ENCODE peak calls at places on chromosomes 5 and 9, in eight cellular contexts. V is suprapubic skin; J is breast epithelium; O is CD4-positive, alpha-beta T cell; Q is kidney; P is OCI-LY7; B is uterus; X is ovary. K is an unnamed sample. For H3K9me3, the result is how much of the 10 kb centered on the place peaks cover.

GRCh38 chr5:136249678-136250266 is 56.8 kb upstream of the SMIM32 start:
- DNase-seq in V (no peak), J (peak), O (no peak), Q (no peak), P (peak), B (peak), X (peak), K (no peak)

GRCh38 chr9:126583134-126583760 is 30.5 kb upstream of the LMX1B start:
- DNase-seq in V (no peak), J (no peak), O (no peak), Q (no peak), P (no peak), B (no peak), X (no peak), K (no peak)

GRCh38 chr5:29777373-29777772 is 1416.1 kb upstream of the CDH6 start:
- DNase-seq in V (no peak), J (no peak), O (no peak), Q (no peak), P (no peak), B (no peak), X (no peak), K (no peak)

GRCh38 chr9:131875828-131876485 is 136.1 kb upstream of the RAPGEF1 start:
- DNase-seq in V (no peak), J (no peak), O (no peak), Q (peak), P (no peak), B (no peak), X (no peak), K (no peak)

GRCh38 chr5:75051217-75051751 is 1.1 kb downstream of the GCNT4 start:
- DNase-seq in V (no peak), J (no peak), O (peak), Q (no peak), P (no peak), B (no peak), X (no peak), K (no peak)

GRCh38 chr5:123802298-123802951 is 290.4 kb downstream of the CSNK1G3 start:
- DNase-seq in V (no peak), J (no peak), O (no peak), Q (no peak), P (no peak), B (no peak), X (no peak), K (no peak)

GRCh38 chr5:17056056-17056690 is 120.1 kb upstream of the MYO10 start:
- DNase-seq in V (no peak), J (no peak), O (no peak), Q (no peak), P (no peak), B (no peak), X (no peak), K (peak)

GRCh38 chr5:171801839-171802238 is 16.2 kb downstream of the SMIM23 start:
- DNase-seq in V (no peak), J (no peak), O (no peak), Q (no peak), P (no peak), B (no peak), X (no peak), K (no peak)

GRCh38 chr9:98764351-98764750 is 32.0 kb downstream of the ANKS6 start:
- DNase-seq in V (no peak), J (no peak), O (no peak), Q (no peak), P (no peak), B (no peak), X (no peak), K (no peak)

GRCh38 chr9:76630916-76631315 is 133.3 kb upstream of the PCA3 start:
- DNase-seq in V (no peak), J (no peak), O (no peak), Q (no peak), P (no peak), B (no peak), X (no peak), K (no peak)

GRCh38 chr9:115057559-115057958 is 60.4 kb downstream of the TNC start:
- DNase-seq in V (no peak), J (no peak), O (no peak), Q (no peak), P (no peak), B (no peak), X (no peak), K (no peak)

GRCh38 chr9:111036068-111036789 is 2.0 kb downstream of the LPAR1 start:
- DNase-seq in V (peak), J (peak), O (no peak), Q (peak), P (no peak), B (peak), X (peak), K (no peak)

GRCh38 chr5:151051066-151051930 is 29.5 kb downstream of the TNIP1 start:
- DNase-seq in V (peak), J (peak), O (peak), Q (peak), P (peak), B (peak), X (peak), K (peak)

GRCh38 chr5:180555168-180555921 is 36.0 kb downstream of the SCGB3A1 start:
- DNase-seq in V (no peak), J (no peak), O (no peak), Q (no peak), P (no peak), B (no peak), X (no peak), K (no peak)

GRCh38 chr9:117268847-117269452 is 145.9 kb downstream of the ASTN2 start:
- DNase-seq in V (no peak), J (no peak), O (no peak), Q (no peak), P (no peak), B (no peak), X (no peak), K (no peak)

GRCh38 chr5:150022681-150023080 is 22.1 kb downstream of the HMGXB3 start:
- DNase-seq in V (no peak), J (no peak), O (no peak), Q (no peak), P (no peak), B (no peak), X (no peak), K (no peak)

GRCh38 chr5:386432-387341 is 56.3 kb upstream of the EXOC3 start:
- DNase-seq in V (peak), J (no peak), O (no peak), Q (no peak), P (no peak), B (no peak), X (no peak), K (no peak)

GRCh38 chr9:17578911-17579793 is at the start of gene SH3GL2:
- DNase-seq in V (no peak), J (no peak), O (no peak), Q (peak), P (no peak), B (peak), X (peak), K (peak)

GRCh38 chr9:131736440-131736839 is 3.4 kb downstream of the RAPGEF1 start:
- DNase-seq in V (no peak), J (no peak), O (no peak), Q (no peak), P (peak), B (no peak), X (no peak), K (no peak)

GRCh38 chr5:35198096-35198495 is 32.2 kb downstream of the PRLR start:
- DNase-seq in V (peak), J (peak), O (no peak), Q (peak), P (no peak), B (no peak), X (peak), K (no peak)

DNA sequence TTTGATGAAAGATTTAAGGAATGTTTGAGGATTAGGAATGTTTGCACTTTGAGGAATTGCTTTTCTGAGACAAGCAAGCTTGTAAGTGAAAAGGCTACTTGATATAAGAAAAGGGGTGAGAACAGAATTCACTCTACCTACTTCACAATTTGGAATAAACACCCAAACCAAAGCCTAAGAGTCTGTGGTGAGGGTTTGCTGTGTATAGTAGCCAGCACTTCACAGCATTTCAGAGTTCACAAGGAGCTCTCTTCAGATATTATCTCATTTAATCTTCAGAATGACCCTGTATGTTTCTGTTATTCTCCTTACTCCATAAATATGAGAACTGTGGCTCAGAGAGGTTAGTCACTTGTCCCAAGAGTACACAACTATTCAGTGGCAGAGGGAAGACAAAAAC is 92.5 kb downstream of the FRMD3 start:
- DNase-seq in V (no peak), J (no peak), O (no peak), Q (no peak), P (no peak), B (no peak), X (no peak), K (no peak)
- H3K9me3 ChIP-seq in V (under half), J (under half), O (under half), Q (under half), P (under half), B (under half), X (under half), K (under half)

GRCh38 chr5:134824681-134825080 is 21.1 kb upstream of the C5orf24 start:
- DNase-seq in V (no peak), J (no peak), O (no peak), Q (no peak), P (no peak), B (no peak), X (no peak), K (no peak)
- H3K27ac ChIP-seq in V (no peak), J (no peak), O (no peak), Q (no peak), P (no peak), B (no peak), X (no peak), K (no peak)

GRCh38 chr9:118302721-118303120 is 598.5 kb downstream of the TLR4 start:
- DNase-seq in V (no peak), J (no peak), O (no peak), Q (no peak), P (no peak), B (no peak), X (no peak), K (no peak)
- H3K9me3 ChIP-seq in V (under half), J (under half), O (under half), Q (under half), P (under half), B (under half), X (under half), K (under half)

GRCh38 chr5:58064799-58065198 is 395.1 kb downstream of the PLK2 start:
- DNase-seq in V (no peak), J (no peak), O (no peak), Q (no peak), P (no peak), B (no peak), X (no peak), K (no peak)
- H3K27ac ChIP-seq in V (no peak), J (no peak), O (no peak), Q (no peak), P (no peak), B (no peak), X (no peak), K (no peak)

DNA sequence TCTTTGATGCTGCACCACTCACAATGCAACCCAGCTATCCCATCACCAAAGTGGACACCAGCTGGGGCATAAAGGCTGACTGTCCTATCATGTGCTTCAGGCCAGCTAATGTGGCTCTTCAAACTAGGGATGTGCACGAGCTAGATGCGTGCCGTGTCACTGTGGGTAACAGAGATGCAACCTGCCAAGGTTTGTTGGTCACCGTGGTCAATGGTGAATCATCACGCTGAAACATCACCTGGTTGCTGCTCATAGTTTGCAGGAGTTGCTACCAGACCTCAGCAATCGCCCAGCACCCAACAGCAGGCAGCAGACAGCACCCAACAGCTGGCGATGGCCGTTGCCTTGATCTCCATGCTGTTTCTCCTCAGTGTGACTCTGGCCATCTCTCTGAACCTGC is 2.1 kb upstream of the PCDHGA1 start:
- DNase-seq in V (no peak), J (no peak), O (no peak), Q (no peak), P (no peak), B (no peak), X (no peak), K (no peak)
- H3K9me3 ChIP-seq in V (under half), J (half or more), O (under half), Q (under half), P (under half), B (under half), X (under half), K (under half)

GRCh38 chr9:135887021-135887507 is 20.3 kb downstream of the CAMSAP1 start:
- DNase-seq in V (no peak), J (no peak), O (no peak), Q (no peak), P (no peak), B (no peak), X (no peak), K (no peak)
- H3K27ac ChIP-seq in V (no peak), J (no peak), O (peak), Q (no peak), P (peak), B (no peak), X (no peak), K (no peak)

GRCh38 chr5:3417376-3417943 is 178.2 kb upstream of the IRX1 start:
- DNase-seq in V (no peak), J (no peak), O (no peak), Q (peak), P (no peak), B (no peak), X (no peak), K (peak)
- H3K9me3 ChIP-seq in V (under half), J (under half), O (under half), Q (under half), P (under half), B (under half), X (under half), K (under half)

GRCh38 chr5:52997424-52997823 is 8.3 kb downstream of the ITGA2 start:
- DNase-seq in V (no peak), J (no peak), O (no peak), Q (no peak), P (no peak), B (no peak), X (no peak), K (no peak)

GRCh38 chr5:53001541-53001940 is 12.4 kb downstream of the ITGA2 start:
- DNase-seq in V (no peak), J (no peak), O (no peak), Q (no peak), P (no peak), B (no peak), X (no peak), K (no peak)

GRCh38 chr5:52996966-52997365 is 7.8 kb downstream of the ITGA2 start:
- DNase-seq in V (no peak), J (no peak), O (no peak), Q (no peak), P (no peak), B (no peak), X (no peak), K (no peak)

GRCh38 chr5:52998552-52999313 is 9.6 kb downstream of the ITGA2 start:
- DNase-seq in V (no peak), J (no peak), O (no peak), Q (no peak), P (no peak), B (no peak), X (no peak), K (no peak)

GRCh38 chr5:52999357-52999949 is 10.3 kb downstream of the ITGA2 start:
- DNase-seq in V (no peak), J (no peak), O (no peak), Q (no peak), P (no peak), B (no peak), X (no peak), K (no peak)
- H3K27ac ChIP-seq in V (no peak), J (peak), O (no peak), Q (no peak), P (no peak), B (no peak), X (no peak), K (no peak)

GRCh38 chr5:89582768-89583339 is 699.9 kb upstream of the MEF2C start:
- DNase-seq in V (no peak), J (no peak), O (no peak), Q (no peak), P (no peak), B (no peak), X (no peak), K (no peak)

GRCh38 chr5:89580976-89581375 is 698.0 kb upstream of the MEF2C start:
- DNase-seq in V (no peak), J (no peak), O (no peak), Q (no peak), P (no peak), B (no peak), X (no peak), K (no peak)

GRCh38 chr5:89584339-89584956 is 701.5 kb upstream of the MEF2C start:
- DNase-seq in V (no peak), J (no peak), O (no peak), Q (no peak), P (no peak), B (no peak), X (no peak), K (no peak)

DNA sequence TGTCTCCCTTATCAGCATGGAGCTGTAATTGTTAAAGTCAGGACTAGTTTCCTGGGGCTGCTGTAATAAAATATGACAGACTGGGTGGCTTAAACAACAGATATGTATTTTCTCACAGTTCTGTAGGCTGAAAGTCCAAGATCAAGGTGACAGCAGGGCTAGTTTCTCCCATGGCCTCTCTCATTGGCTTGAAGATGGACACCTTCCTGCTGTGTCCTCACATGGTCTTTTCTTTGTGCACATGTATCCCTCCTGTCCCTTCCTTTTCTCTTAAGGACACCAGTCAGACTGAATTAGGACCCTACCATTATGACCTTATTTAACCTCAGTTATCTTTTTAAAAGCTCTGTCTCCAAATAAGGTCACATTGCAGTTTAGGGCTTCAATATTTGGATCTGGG is 700.5 kb upstream of the MEF2C start:
- DNase-seq in V (no peak), J (no peak), O (no peak), Q (no peak), P (no peak), B (no peak), X (no peak), K (no peak)
- H3K9me3 ChIP-seq in V (under half), J (under half), O (under half), Q (under half), P (under half), B (under half), X (under half), K (under half)